ENCODE peak calls at places on chromosome 18, in four cellular contexts. A is kidney epithelial cell, G is NB4, B is AG09319. X is an unnamed sample.

GRCh38 chr18:54613174-54613573 is 22.1 kb downstream of the DYNAP start:
- DNase-seq in G (no peak), B (no peak), A (no peak), X (no peak)

GRCh38 chr18:45282101-45282812 is 333.0 kb upstream of the SLC14A2 start:
- DNase-seq in B (no peak), G (peak), A (no peak), X (no peak)

GRCh38 chr18:39453882-39454281 is 1888.3 kb upstream of the CELF4 start:
- DNase-seq in B (peak), A (no peak), G (no peak), X (peak)

GRCh38 chr18:36672437-36673344 is 156.1 kb downstream of the TPGS2 start:
- DNase-seq in A (no peak), B (peak), G (peak), X (no peak)

GRCh38 chr18:72652990-72653593 is 109.0 kb upstream of the CBLN2 start:
- DNase-seq in G (peak), A (peak), B (no peak), X (peak)

GRCh38 chr18:519019-519879 is 18.7 kb upstream of the COLEC12 start:
- DNase-seq in A (no peak), B (no peak), G (peak), X (no peak)

GRCh38 chr18:59455728-59456276 is 96.7 kb upstream of the LMAN1 start:
- DNase-seq in A (no peak), G (peak), B (no peak), X (no peak)

GRCh38 chr18:56210466-56210865 is 427.9 kb downstream of the TXNL1 start:
- DNase-seq in A (no peak), G (no peak), B (no peak), X (no peak)

GRCh38 chr18:37124511-37124910 is 295.6 kb downstream of the KIAA1328 start:
- DNase-seq in A (no peak), G (no peak), B (no peak), X (no peak)

GRCh38 chr18:21218862-21219261 is 23.2 kb upstream of the GREB1L start:
- DNase-seq in G (no peak), B (no peak), A (no peak), X (no peak)

GRCh38 chr18:51153659-51154371 is 43.7 kb downstream of the MEX3C start:
- DNase-seq in B (no peak), A (no peak), G (peak), X (no peak)

GRCh38 chr18:11005528-11005927 is 143.8 kb downstream of the PIEZO2 start:
- DNase-seq in G (no peak), A (peak), B (no peak), X (no peak)

GRCh38 chr18:6056171-6056932 is 161.0 kb upstream of the TMEM200C start:
- DNase-seq in A (no peak), G (no peak), B (no peak), X (peak)

GRCh38 chr18:79866889-79867574 is 69.3 kb downstream of the KCNG2 start:
- DNase-seq in A (no peak), B (no peak), G (no peak), X (no peak)

GRCh38 chr18:54647176-54647575 is 56.1 kb downstream of the DYNAP start:
- DNase-seq in A (peak), G (peak), B (no peak), X (peak)

GRCh38 chr18:34637094-34637801 is 72.8 kb upstream of the DTNA start:
- DNase-seq in B (no peak), G (no peak), A (no peak), X (no peak)

GRCh38 chr18:49664086-49664890 is 102.4 kb downstream of the LIPG start:
- DNase-seq in G (no peak), A (no peak), B (no peak), X (no peak)

GRCh38 chr18:3712485-3712884 is 262.5 kb downstream of the TGIF1 start:
- DNase-seq in G (no peak), A (no peak), B (no peak), X (no peak)

GRCh38 chr18:66616523-66616983 is 12.7 kb upstream of the CDH19 start:
- DNase-seq in A (no peak), B (no peak), G (peak), X (no peak)

GRCh38 chr18:11096839-11097750 is 52.3 kb downstream of the PIEZO2 start:
- DNase-seq in A (no peak), G (no peak), B (no peak), X (no peak)

GRCh38 chr18:48797841-48798255 is 152.9 kb downstream of the SMAD7 start:
- DNase-seq in A (no peak), G (no peak), B (no peak), X (no peak)

GRCh38 chr18:22283397-22283796 is 114.0 kb downstream of the GATA6 start:
- DNase-seq in A (no peak), B (no peak), G (no peak), X (no peak)

GRCh38 chr18:7626922-7627440 is 59.9 kb downstream of the PTPRM start:
- DNase-seq in A (peak), B (no peak), G (no peak), X (peak)

GRCh38 chr18:49764032-49764431 is 49.3 kb downstream of the ACAA2 start:
- DNase-seq in A (no peak), G (no peak), B (no peak), X (no peak)

GRCh38 chr18:48999569-48999968 is 48.8 kb upstream of the SMAD7 start:
- DNase-seq in G (no peak), A (no peak), B (no peak), X (no peak)

GRCh38 chr18:54127759-54128378 is 96.6 kb downstream of the MBD2 start:
- DNase-seq in B (no peak), A (no peak), G (peak), X (no peak)

DNA sequence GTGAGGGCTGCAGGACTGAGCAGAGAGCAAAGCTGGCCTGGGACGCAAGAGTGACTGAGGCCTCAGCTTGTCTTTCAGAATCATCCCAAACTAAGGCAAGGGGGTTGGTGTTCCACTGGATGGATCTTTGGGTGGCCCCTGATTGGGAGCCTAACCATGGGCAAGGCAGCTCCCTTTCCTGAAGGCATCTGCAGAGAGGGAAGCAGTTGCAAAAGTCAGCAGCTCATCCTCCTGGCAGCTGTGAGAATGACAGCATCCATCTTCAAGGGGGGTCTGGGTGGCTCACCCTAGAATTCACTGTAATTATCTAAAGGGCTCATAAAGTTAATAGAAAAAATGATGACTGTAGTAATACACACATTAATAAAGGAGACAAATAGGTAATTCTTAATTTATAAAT is 46.5 kb upstream of the RAB31 start:
- DNase-seq in G (peak), A (no peak), B (no peak), X (no peak)
- TF ChIP-seq CTCF in G (no peak), A (no peak), B (peak), X (peak)

GRCh38 chr18:74399225-74399887 is 57.8 kb downstream of the DIPK1C start:
- DNase-seq in B (no peak), A (no peak), G (no peak), X (no peak)

GRCh38 chr18:74397572-74397971 is 59.5 kb downstream of the DIPK1C start:
- DNase-seq in G (no peak), A (no peak), B (no peak), X (no peak)

GRCh38 chr18:74407888-74408287 is 49.2 kb downstream of the DIPK1C start:
- DNase-seq in G (no peak), B (no peak), A (no peak), X (no peak)

DNA sequence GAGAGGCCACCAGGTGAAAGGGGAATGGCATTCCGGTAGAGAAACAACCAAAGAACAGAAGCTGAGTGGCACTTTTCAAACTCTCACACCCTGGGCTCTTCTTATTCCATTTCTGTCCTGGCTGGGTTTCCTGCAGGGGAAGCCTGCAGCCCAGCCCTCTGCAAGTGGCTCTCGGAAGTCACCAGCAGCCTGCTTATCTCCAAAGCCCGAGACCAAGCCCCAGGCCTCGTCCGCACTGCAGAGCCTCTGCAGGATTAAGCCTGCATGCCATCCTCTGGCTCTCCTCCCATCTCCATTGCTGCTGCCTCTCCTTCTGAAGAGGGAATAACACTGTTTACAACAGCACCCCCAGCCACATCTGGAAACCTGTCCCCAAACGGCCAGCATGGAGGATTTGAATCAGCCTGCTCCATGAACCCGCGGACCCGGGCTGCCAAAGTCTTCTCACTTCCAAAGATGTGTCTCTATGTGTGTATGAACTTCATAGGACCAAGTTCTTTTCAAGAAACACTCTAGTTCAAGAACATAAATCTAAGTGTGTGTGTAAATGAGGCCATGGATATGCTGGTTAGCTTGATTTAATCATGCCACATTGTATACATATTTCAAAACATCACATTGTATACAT is 54.2 kb downstream of the DIPK1C start:
- DNase-seq in A (no peak), G (no peak), B (no peak), X (no peak)
- TF ChIP-seq CTCF in A (no peak), G (no peak), B (no peak), X (no peak)

DNA sequence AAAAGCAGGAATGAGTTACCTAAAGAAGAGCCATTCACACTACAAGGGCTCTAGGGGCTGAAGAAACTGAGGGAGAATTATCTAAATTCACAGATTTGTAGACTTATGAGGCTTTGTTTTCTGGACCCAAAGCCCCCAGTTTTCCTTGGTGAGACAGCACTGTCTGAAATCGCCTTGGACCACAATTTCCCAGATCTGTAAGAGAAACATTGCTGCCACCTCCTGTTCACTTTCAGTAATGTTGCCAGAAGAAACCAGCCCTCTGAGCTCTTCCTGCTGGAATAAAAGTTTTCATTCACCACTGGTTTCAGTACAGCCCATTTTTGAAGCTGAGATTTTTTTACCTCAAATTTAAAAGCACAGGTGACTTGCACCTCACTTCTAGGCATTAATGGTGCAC is 169.2 kb downstream of the CDH20 start:
- DNase-seq in B (peak), A (peak), G (peak), X (peak)
- TF ChIP-seq CTCF in B (peak), A (peak), G (peak), X (peak)

GRCh38 chr18:27627927-27628326 is 442.8 kb upstream of the CHST9 start:
- DNase-seq in B (no peak), G (no peak), A (no peak), X (no peak)
- TF ChIP-seq CTCF in B (no peak), G (no peak), A (no peak), X (no peak)

DNA sequence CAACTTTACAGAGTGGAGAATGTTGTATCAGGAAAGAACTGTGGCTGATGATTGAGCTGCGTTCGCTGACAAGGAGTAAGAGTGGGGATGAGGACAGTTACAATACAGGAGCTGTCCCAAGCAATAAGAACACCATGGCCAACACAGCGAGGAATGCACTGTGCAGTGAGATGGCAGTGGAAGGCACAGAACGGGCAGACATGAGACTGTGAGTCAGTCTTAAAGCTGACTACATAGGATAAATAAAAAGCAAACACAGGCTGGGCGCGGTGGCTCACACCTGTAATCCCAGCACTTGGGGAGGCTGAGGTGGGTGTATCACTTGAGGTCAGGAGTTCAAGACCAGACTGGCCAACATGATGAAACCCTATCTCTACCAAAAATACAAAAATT is 89.8 kb downstream of the CABYR start:
- DNase-seq in B (no peak), G (no peak), A (no peak), X (no peak)
- TF ChIP-seq CTCF in B (no peak), G (no peak), A (no peak), X (no peak)